ENCODE peak calls at places on chromosomes 6 and 20, in six cellular contexts. M is mucosa of descending colon, A is A673, S is uterus, R is body of pancreas, G is astrocyte of the spinal cord. L is an unnamed sample.
A peak's percentile ranks its signal among the peaks of the same experiment; 100 is the strongest.

GRCh38 chr20:4569092-4569491 is 152.6 kb upstream of the PRND start:
- DNase-seq in R (no peak), M (no peak), G (no peak), A (peak; percentile 44), S (no peak), L (peak; percentile 15)

GRCh38 chr20:53763707-53764415 is 170.2 kb upstream of the ZNF217 start:
- DNase-seq in G (peak; percentile 37), M (no peak), R (peak; percentile 59), S (no peak), A (peak; percentile 68), L (no peak)

GRCh38 chr6:22906091-22906549 is 336.8 kb downstream of the HDGFL1 start:
- DNase-seq in G (peak; percentile 38), M (no peak), R (no peak), S (no peak), A (peak; percentile 61), L (no peak)

GRCh38 chr6:39430968-39431523 is 108.5 kb upstream of the KCNK16 start:
- DNase-seq in G (no peak), R (no peak), A (peak; percentile 74), M (peak; percentile 59), S (peak; percentile 19), L (peak; percentile 23)

GRCh38 chr6:70028246-70028645 is 161.9 kb downstream of the COL19A1 start:
- DNase-seq in S (no peak), M (no peak), R (no peak), A (no peak), G (no peak), L (no peak)

GRCh38 chr20:57953638-57954037 is 243.8 kb upstream of the PMEPA1 start:
- DNase-seq in G (peak; percentile 44), M (no peak), S (no peak), A (peak; percentile 17), R (no peak), L (no peak)

GRCh38 chr6:133286765-133287164 is 45.6 kb downstream of the EYA4 start:
- DNase-seq in G (peak; percentile 24), R (no peak), S (no peak), M (no peak), A (peak; percentile 80), L (peak; percentile 38)

GRCh38 chr6:10391799-10392198 is 23.1 kb downstream of the TFAP2A start:
- DNase-seq in A (no peak), S (no peak), M (no peak), G (no peak), R (no peak), L (no peak)

GRCh38 chr20:48761023-48761785 is 66.6 kb downstream of the PREX1 start:
- DNase-seq in G (no peak), A (no peak), R (no peak), S (no peak), M (peak; percentile 75), L (peak; percentile 94)

GRCh38 chr6:46353450-46353998 is 137.7 kb downstream of the RCAN2 start:
- DNase-seq in G (no peak), S (no peak), R (no peak), M (no peak), A (no peak), L (no peak)

GRCh38 chr6:147660334-147661311 is 152.1 kb downstream of the SAMD5 start:
- DNase-seq in A (no peak), R (no peak), G (no peak), M (no peak), S (no peak), L (no peak)

GRCh38 chr20:61092199-61092598 is 159.9 kb upstream of the CDH4 start:
- DNase-seq in G (no peak), A (no peak), M (no peak), S (no peak), R (no peak), L (no peak)

GRCh38 chr6:106103728-106104109 is 17.6 kb downstream of the PRDM1 start:
- DNase-seq in M (no peak), A (no peak), G (no peak), R (no peak), S (no peak), L (no peak)

GRCh38 chr20:25011261-25011660 is 18.7 kb upstream of the APMAP start:
- DNase-seq in M (no peak), A (no peak), G (no peak), S (no peak), R (peak; percentile 9), L (no peak)

GRCh38 chr20:53975761-53976160 is 94.6 kb downstream of the BCAS1 start:
- DNase-seq in A (no peak), G (no peak), R (no peak), M (no peak), S (no peak), L (no peak)

GRCh38 chr6:55174211-55175013 is at the start of gene HCRTR2:
- DNase-seq in A (peak; percentile 4), G (no peak), R (no peak), M (no peak), S (no peak), L (no peak)

GRCh38 chr6:40932953-40933352 is 106.1 kb downstream of the UNC5CL start:
- DNase-seq in S (no peak), R (no peak), M (no peak), A (no peak), G (no peak), L (no peak)

GRCh38 chr6:26087284-26088115 is at the start of gene HFE:
- DNase-seq in A (peak; percentile 71), R (peak; percentile 41), S (peak; percentile 57), M (peak; percentile 69), G (peak; percentile 64), L (peak; percentile 53)

GRCh38 chr6:41586564-41586963 is 40.4 kb downstream of the FOXP4 start:
- DNase-seq in A (no peak), M (no peak), S (no peak), R (no peak), G (no peak), L (no peak)

GRCh38 chr6:44702292-44702691 is 314.8 kb downstream of the CDC5L start:
- DNase-seq in G (peak; percentile 36), M (no peak), R (no peak), S (no peak), A (no peak), L (no peak)

GRCh38 chr6:124741341-124741740 is 220.9 kb upstream of the RNF217 start:
- DNase-seq in A (no peak), M (no peak), R (no peak), S (no peak), G (peak; percentile 20), L (no peak)

GRCh38 chr6:70281923-70282902 is 20.7 kb downstream of the COL9A1 start:
- DNase-seq in M (no peak), A (no peak), G (no peak), R (no peak), S (no peak), L (no peak)

GRCh38 chr6:155402656-155403304 is 52.9 kb downstream of the NOX3 start:
- DNase-seq in G (no peak), R (no peak), S (no peak), A (no peak), M (no peak), L (no peak)

GRCh38 chr6:145587342-145587741 is 148.0 kb downstream of the EPM2A start:
- DNase-seq in R (no peak), S (no peak), M (no peak), A (no peak), G (no peak), L (no peak)

GRCh38 chr20:17499041-17499440 is 32.1 kb downstream of the BFSP1 start:
- DNase-seq in R (no peak), A (no peak), M (no peak), S (no peak), G (no peak), L (no peak)

GRCh38 chr20:44089987-44090674 is 96.9 kb downstream of the JPH2 start:
- DNase-seq in S (no peak), R (peak; percentile 57), M (no peak), G (peak; percentile 54), A (peak; percentile 82), L (peak; percentile 66)

GRCh38 chr6:158861686-158862381 is 42.7 kb upstream of the EZR start:
- DNase-seq in S (no peak), M (no peak), A (no peak), R (no peak), G (no peak), L (no peak)

GRCh38 chr6:170222498-170223471 is 68.1 kb downstream of the DLL1 start:
- DNase-seq in M (no peak), A (no peak), S (peak; percentile 16), G (peak; percentile 12), R (no peak), L (peak; percentile 95)

GRCh38 chr20:51802170-51802745 is at the start of gene SALL4:
- DNase-seq in R (peak; percentile 50), M (no peak), G (no peak), S (no peak), A (peak; percentile 89), L (no peak)

GRCh38 chr6:135940783-135941182 is 89.3 kb downstream of the PDE7B start:
- DNase-seq in M (no peak), G (no peak), R (no peak), A (no peak), S (no peak), L (no peak)

GRCh38 chr6:157537518-157537917 is 156.5 kb downstream of the ZDHHC14 start:
- DNase-seq in G (no peak), S (no peak), R (no peak), M (no peak), A (no peak), L (no peak)

GRCh38 chr20:25139061-25139705 is 56.3 kb upstream of the ENTPD6 start:
- DNase-seq in R (no peak), A (no peak), S (no peak), M (no peak), G (no peak), L (no peak)

GRCh38 chr20:4052139-4052480 is 36.8 kb upstream of the RNF24 start:
- DNase-seq in M (no peak), A (no peak), R (no peak), S (no peak), G (no peak), L (no peak)

GRCh38 chr6:34462561-34462971 is 3.3 kb upstream of the PACSIN1 start:
- DNase-seq in G (no peak), M (no peak), S (no peak), A (peak; percentile 64), R (no peak), L (peak; percentile 75)
- H3K4me3 ChIP-seq in G (no peak overlapping the region), M (no peak overlapping the region), S (no peak overlapping the region), A (no peak overlapping the region), R (no peak overlapping the region), L (no peak overlapping the region)

GRCh38 chr6:20965915-20966314 is 431.7 kb downstream of the CDKAL1 start:
- DNase-seq in G (no peak), A (no peak), R (no peak), M (no peak), S (no peak), L (no peak)
- H3K4me3 ChIP-seq in G (no peak overlapping the region), A (no peak overlapping the region), R (no peak overlapping the region), M (no peak overlapping the region), S (no peak overlapping the region), L (no peak overlapping the region)

GRCh38 chr6:138162947-138163569 is 1.3 kb downstream of the ARFGEF3 start:
- DNase-seq in A (no peak), S (no peak), R (no peak), M (no peak), G (no peak), L (no peak)
- H3K4me3 ChIP-seq in A (no peak overlapping the region), S (no peak overlapping the region), R (peak overlapping the region; percentile 57), M (no peak overlapping the region), G (peak overlapping the region; percentile 60), L (no peak overlapping the region)

DNA sequence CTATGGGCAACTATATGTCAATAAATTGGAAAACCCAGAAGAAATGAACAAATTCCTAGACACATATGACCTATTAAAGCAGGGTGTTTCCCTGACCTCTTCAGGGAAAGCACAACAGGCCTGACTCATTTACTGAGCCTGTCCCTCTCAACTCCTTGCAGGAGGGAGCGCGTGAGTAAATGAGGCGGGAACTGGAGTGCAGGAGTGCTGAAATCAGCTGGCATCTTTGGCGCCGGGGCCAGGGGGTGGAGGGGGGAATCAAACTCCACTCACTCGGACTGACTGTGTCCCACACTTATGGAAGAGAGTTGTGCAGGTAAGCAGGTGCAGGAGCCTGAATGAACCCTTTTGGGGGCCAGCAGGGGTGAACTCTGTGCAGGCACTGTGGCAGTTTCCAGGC is 671.2 kb upstream of the PTCHD4 start:
- DNase-seq in M (no peak), A (no peak), G (no peak), S (no peak), R (no peak), L (no peak)
- H3K4me3 ChIP-seq in M (no peak overlapping the region), A (no peak overlapping the region), G (no peak overlapping the region), S (no peak overlapping the region), R (no peak overlapping the region), L (no peak overlapping the region)

L was measured in NB4.